ENCODE peak calls at places on chromosome 11, in five cellular contexts. One of them, this sample, is unnamed.
A peak's percentile ranks its signal among the peaks of the same experiment; 100 is the strongest.

GRCh38 chr11:62603771-62604170 is 2.1 kb upstream of the MTA2 start:
- DNase-seq in spleen: no peak
- DNase-seq in HepG2: no peak
- DNase-seq in GM23338: no peak
- DNase-seq in breast epithelium: no peak
- DNase-seq in this sample: no peak

GRCh38 chr11:117026593-117027330 is 71.5 kb downstream of the SIK3 start:
- DNase-seq in spleen: no peak
- DNase-seq in HepG2: no peak
- DNase-seq in GM23338: no peak
- DNase-seq in breast epithelium: no peak
- DNase-seq in this sample: no peak

GRCh38 chr11:76335827-76336226 is 45.1 kb downstream of the THAP12 start:
- DNase-seq in spleen: no peak
- DNase-seq in HepG2: no peak
- DNase-seq in GM23338: no peak
- DNase-seq in breast epithelium: no peak
- DNase-seq in this sample: no peak

GRCh38 chr11:47946682-47947575 is 33.4 kb upstream of the PTPRJ start:
- DNase-seq in spleen: peak; percentile 75
- DNase-seq in HepG2: no peak
- DNase-seq in GM23338: peak; percentile 40
- DNase-seq in breast epithelium: peak; percentile 62
- DNase-seq in this sample: peak; percentile 84

GRCh38 chr11:7196396-7197146 is 55.1 kb upstream of the SYT9 start:
- DNase-seq in spleen: no peak
- DNase-seq in HepG2: no peak
- DNase-seq in GM23338: no peak
- DNase-seq in breast epithelium: no peak
- DNase-seq in this sample: no peak

GRCh38 chr11:114738954-114739353 is 60.6 kb downstream of the NXPE2 start:
- DNase-seq in spleen: no peak
- DNase-seq in HepG2: peak; percentile 27
- DNase-seq in GM23338: peak; percentile 75
- DNase-seq in breast epithelium: no peak
- DNase-seq in this sample: peak; percentile 51

GRCh38 chr11:105344938-105345337 is 205.4 kb upstream of the CARD18 start:
- DNase-seq in spleen: no peak
- DNase-seq in HepG2: no peak
- DNase-seq in GM23338: no peak
- DNase-seq in breast epithelium: no peak
- DNase-seq in this sample: no peak

GRCh38 chr11:89521294-89521693 is 30.1 kb upstream of the NOX4 start:
- DNase-seq in spleen: no peak
- DNase-seq in HepG2: no peak
- DNase-seq in GM23338: no peak
- DNase-seq in breast epithelium: no peak
- DNase-seq in this sample: no peak

GRCh38 chr11:35043933-35044332 is 95.0 kb upstream of the CD44 start:
- DNase-seq in spleen: no peak
- DNase-seq in HepG2: no peak
- DNase-seq in GM23338: no peak
- DNase-seq in breast epithelium: no peak
- DNase-seq in this sample: no peak

GRCh38 chr11:33055361-33055760 is 16.0 kb downstream of the TCP11L1 start:
- DNase-seq in spleen: no peak
- DNase-seq in HepG2: no peak
- DNase-seq in GM23338: no peak
- DNase-seq in breast epithelium: no peak
- DNase-seq in this sample: no peak

GRCh38 chr11:77003954-77004353 is 30.2 kb upstream of the B3GNT6 start:
- DNase-seq in spleen: no peak
- DNase-seq in HepG2: no peak
- DNase-seq in GM23338: no peak
- DNase-seq in breast epithelium: no peak
- DNase-seq in this sample: no peak

GRCh38 chr11:117818036-117818858 is 6.3 kb downstream of the FXYD2 start:
- DNase-seq in spleen: no peak
- DNase-seq in HepG2: no peak
- DNase-seq in GM23338: no peak
- DNase-seq in breast epithelium: no peak
- DNase-seq in this sample: no peak

GRCh38 chr11:102223859-102224258 is 93.4 kb upstream of the BIRC3 start:
- DNase-seq in spleen: no peak
- DNase-seq in HepG2: no peak
- DNase-seq in GM23338: no peak
- DNase-seq in breast epithelium: no peak
- DNase-seq in this sample: no peak

GRCh38 chr11:117679464-117679863 is 117.6 kb downstream of the DSCAML1 start:
- DNase-seq in spleen: no peak
- DNase-seq in HepG2: no peak
- DNase-seq in GM23338: no peak
- DNase-seq in breast epithelium: no peak
- DNase-seq in this sample: no peak

GRCh38 chr11:115168229-115168671 is 336.0 kb downstream of the CADM1 start:
- DNase-seq in spleen: no peak
- DNase-seq in HepG2: no peak
- DNase-seq in GM23338: no peak
- DNase-seq in breast epithelium: no peak
- DNase-seq in this sample: no peak

GRCh38 chr11:22787565-22788162 is 41.9 kb downstream of the SVIP start:
- DNase-seq in spleen: no peak
- DNase-seq in HepG2: peak; percentile 45
- DNase-seq in GM23338: peak; percentile 81
- DNase-seq in breast epithelium: no peak
- DNase-seq in this sample: no peak

GRCh38 chr11:21205205-21205604 is 535.8 kb downstream of the NELL1 start:
- DNase-seq in spleen: no peak
- DNase-seq in HepG2: no peak
- DNase-seq in GM23338: peak; percentile 1
- DNase-seq in breast epithelium: no peak
- DNase-seq in this sample: no peak

GRCh38 chr11:6377902-6378694 is 12.2 kb upstream of the SMPD1 start:
- DNase-seq in spleen: no peak
- DNase-seq in HepG2: no peak
- DNase-seq in GM23338: no peak
- DNase-seq in breast epithelium: no peak
- DNase-seq in this sample: no peak

GRCh38 chr11:60868682-60869450 is 1.5 kb downstream of the ZP1 start:
- DNase-seq in spleen: peak; percentile 63
- DNase-seq in HepG2: no peak
- DNase-seq in GM23338: no peak
- DNase-seq in breast epithelium: no peak
- DNase-seq in this sample: peak; percentile 23

GRCh38 chr11:20397281-20397680 is 9.8 kb downstream of the PRMT3 start:
- DNase-seq in spleen: no peak
- DNase-seq in HepG2: peak; percentile 35
- DNase-seq in GM23338: peak; percentile 71
- DNase-seq in breast epithelium: no peak
- DNase-seq in this sample: no peak

GRCh38 chr11:59175104-59175503 is 3.2 kb downstream of the DTX4 start:
- DNase-seq in spleen: no peak
- DNase-seq in HepG2: no peak
- DNase-seq in GM23338: no peak
- DNase-seq in breast epithelium: no peak
- DNase-seq in this sample: no peak

GRCh38 chr11:123083623-123084029 is 21.7 kb upstream of the HSPA8 start:
- DNase-seq in spleen: peak; percentile 73
- DNase-seq in HepG2: peak; percentile 65
- DNase-seq in GM23338: no peak
- DNase-seq in breast epithelium: peak; percentile 85
- DNase-seq in this sample: peak; percentile 76

GRCh38 chr11:81644239-81644840 is 1089.3 kb downstream of the FAM181B start:
- DNase-seq in spleen: no peak
- DNase-seq in HepG2: peak; percentile 60
- DNase-seq in GM23338: peak; percentile 89
- DNase-seq in breast epithelium: no peak
- DNase-seq in this sample: no peak

GRCh38 chr11:88012456-88012855 is 162.8 kb downstream of the RAB38 start:
- DNase-seq in spleen: no peak
- DNase-seq in HepG2: no peak
- DNase-seq in GM23338: no peak
- DNase-seq in breast epithelium: no peak
- DNase-seq in this sample: no peak

GRCh38 chr11:134533511-134533910 is 121.5 kb upstream of the B3GAT1 start:
- DNase-seq in spleen: no peak
- DNase-seq in HepG2: no peak
- DNase-seq in GM23338: no peak
- DNase-seq in breast epithelium: no peak
- DNase-seq in this sample: no peak

GRCh38 chr11:118545533-118545932 is 14.5 kb downstream of the TMEM25 start:
- DNase-seq in spleen: no peak
- DNase-seq in HepG2: no peak
- DNase-seq in GM23338: no peak
- DNase-seq in breast epithelium: no peak
- DNase-seq in this sample: no peak

GRCh38 chr11:34373727-34374126 is 15.9 kb upstream of the ABTB2 start:
- DNase-seq in spleen: no peak
- DNase-seq in HepG2: no peak
- DNase-seq in GM23338: no peak
- DNase-seq in breast epithelium: no peak
- DNase-seq in this sample: no peak

GRCh38 chr11:11291432-11292015 is 61.5 kb downstream of the CSNK2A3 start:
- DNase-seq in spleen: no peak
- DNase-seq in HepG2: peak; percentile 19
- DNase-seq in GM23338: no peak
- DNase-seq in breast epithelium: no peak
- DNase-seq in this sample: no peak

GRCh38 chr11:113351061-113351460 is 36.5 kb upstream of the ANKK1 start:
- DNase-seq in spleen: no peak
- DNase-seq in HepG2: no peak
- DNase-seq in GM23338: no peak
- DNase-seq in breast epithelium: no peak
- DNase-seq in this sample: no peak

GRCh38 chr11:33861366-33861765 is 30.5 kb downstream of the LMO2 start:
- DNase-seq in spleen: no peak
- DNase-seq in HepG2: no peak
- DNase-seq in GM23338: no peak
- DNase-seq in breast epithelium: no peak
- DNase-seq in this sample: no peak

GRCh38 chr11:67284811-67285540 is 4.1 kb upstream of the ANKRD13D start:
- DNase-seq in spleen: peak; percentile 88
- DNase-seq in HepG2: no peak
- DNase-seq in GM23338: no peak
- DNase-seq in breast epithelium: no peak
- DNase-seq in this sample: no peak

GRCh38 chr11:10674991-10675440 is 18.5 kb downstream of the IRAG1 start:
- DNase-seq in spleen: no peak
- DNase-seq in HepG2: no peak
- DNase-seq in GM23338: peak; percentile 34
- DNase-seq in breast epithelium: no peak
- DNase-seq in this sample: no peak

GRCh38 chr11:10309163-10310093 is 4.6 kb downstream of the ADM start:
- DNase-seq in spleen: peak; percentile 75
- DNase-seq in HepG2: peak; percentile 74
- DNase-seq in GM23338: peak; percentile 32
- DNase-seq in breast epithelium: peak; percentile 88
- DNase-seq in this sample: peak; percentile 91

GRCh38 chr11:119996556-119996955 is 141.4 kb downstream of the TRIM29 start:
- DNase-seq in spleen: no peak
- DNase-seq in HepG2: no peak
- DNase-seq in GM23338: no peak
- DNase-seq in breast epithelium: no peak
- DNase-seq in this sample: no peak

GRCh38 chr11:44264126-44264749 is 45.7 kb downstream of the ALX4 start:
- DNase-seq in spleen: peak; percentile 66
- DNase-seq in HepG2: no peak
- DNase-seq in GM23338: no peak
- DNase-seq in breast epithelium: no peak
- DNase-seq in this sample: no peak

GRCh38 chr11:45933131-45933821 is 10.8 kb downstream of the LARGE2 start:
- DNase-seq in spleen: peak; percentile 86
- DNase-seq in HepG2: no peak
- DNase-seq in GM23338: no peak
- DNase-seq in breast epithelium: no peak
- DNase-seq in this sample: peak; percentile 79
- TF ChIP-seq POLR2AphosphoS5 in spleen: peak; percentile 65
- TF ChIP-seq POLR2AphosphoS5 in HepG2: no peak
- TF ChIP-seq POLR2AphosphoS5 in GM23338: no peak
- TF ChIP-seq POLR2AphosphoS5 in breast epithelium: no peak
- TF ChIP-seq POLR2AphosphoS5 in this sample: no peak

DNA sequence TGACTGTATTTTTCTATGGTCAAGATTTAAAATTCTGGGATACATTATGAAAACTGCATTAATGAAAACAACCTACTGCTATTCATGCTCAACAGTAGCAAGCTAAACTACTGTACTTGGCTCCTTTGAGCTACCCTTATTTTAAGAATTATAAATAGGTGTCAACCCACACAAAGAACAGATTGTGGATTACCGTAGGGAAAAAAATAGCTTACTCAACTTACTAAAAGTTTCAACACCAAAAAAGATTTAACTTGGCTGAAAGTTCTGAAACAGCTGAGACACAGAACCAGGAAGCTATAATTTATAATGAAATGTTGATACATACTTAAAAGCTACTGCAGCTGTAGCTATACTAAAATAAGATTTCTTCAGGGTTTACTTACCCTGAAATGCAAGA is 10.1 kb downstream of the LIN7C start:
- DNase-seq in spleen: no peak
- DNase-seq in HepG2: no peak
- DNase-seq in GM23338: no peak
- DNase-seq in breast epithelium: no peak
- DNase-seq in this sample: no peak
- H3K36me3 ChIP-seq in spleen: peaks cover 93% of the 10 kb centered on the region
- H3K36me3 ChIP-seq in HepG2: peaks cover 11% of the 10 kb centered on the region
- H3K36me3 ChIP-seq in GM23338: peaks cover 32% of the 10 kb centered on the region
- H3K36me3 ChIP-seq in breast epithelium: no peaks in the 10 kb centered on the region
- H3K36me3 ChIP-seq in this sample: peaks cover 69% of the 10 kb centered on the region

GRCh38 chr11:64757549-64758329 is 2.0 kb downstream of the PYGM start:
- DNase-seq in spleen: peak; percentile 67
- DNase-seq in HepG2: no peak
- DNase-seq in GM23338: no peak
- DNase-seq in breast epithelium: no peak
- DNase-seq in this sample: no peak

GRCh38 chr11:64758330-64759079 is 1.3 kb downstream of the PYGM start:
- DNase-seq in spleen: peak; percentile 59
- DNase-seq in HepG2: no peak
- DNase-seq in GM23338: no peak
- DNase-seq in breast epithelium: no peak
- DNase-seq in this sample: no peak

GRCh38 chr11:64759131-64759721 is 548 bp downstream of the PYGM start:
- DNase-seq in spleen: no peak
- DNase-seq in HepG2: peak; percentile 50
- DNase-seq in GM23338: no peak
- DNase-seq in breast epithelium: no peak
- DNase-seq in this sample: no peak

GRCh38 chr11:64760759-64761417 is 1.1 kb upstream of the PYGM start:
- DNase-seq in spleen: peak; percentile 66
- DNase-seq in HepG2: no peak
- DNase-seq in GM23338: no peak
- DNase-seq in breast epithelium: no peak
- DNase-seq in this sample: no peak

GRCh38 chr11:64759722-64760719 is at the start of gene PYGM:
- DNase-seq in spleen: peak; percentile 73
- DNase-seq in HepG2: no peak
- DNase-seq in GM23338: peak; percentile 86
- DNase-seq in breast epithelium: no peak
- DNase-seq in this sample: no peak
- TF ChIP-seq POLR2AphosphoS5 in spleen: peak; percentile 29
- TF ChIP-seq POLR2AphosphoS5 in HepG2: no peak
- TF ChIP-seq POLR2AphosphoS5 in GM23338: peak; percentile 50
- TF ChIP-seq POLR2AphosphoS5 in breast epithelium: peak; percentile 24
- TF ChIP-seq POLR2AphosphoS5 in this sample: no peak

GRCh38 chr11:767238-767637 is 10.0 kb downstream of the GATD1 start:
- DNase-seq in spleen: no peak
- DNase-seq in HepG2: no peak
- DNase-seq in GM23338: no peak
- DNase-seq in breast epithelium: no peak
- DNase-seq in this sample: no peak
- H3K36me3 ChIP-seq in spleen: peaks cover 92% of the 10 kb centered on the region
- H3K36me3 ChIP-seq in HepG2: peaks cover 23% of the 10 kb centered on the region
- H3K36me3 ChIP-seq in GM23338: peaks cover 18% of the 10 kb centered on the region
- H3K36me3 ChIP-seq in breast epithelium: no peaks in the 10 kb centered on the region
- H3K36me3 ChIP-seq in this sample: peaks cover 45% of the 10 kb centered on the region

This sample was measured in stomach.